ENCODE peak calls at places on chromosome 7, in six cellular contexts. O, J, F, P, C and K are unnamed samples.

GRCh38 chr7:98250789-98251188 is 1.2 kb downstream of the TECPR1 start:
- DNase-seq in O (peak; percentile 25), J (no peak), F (no peak), P (no peak), C (no peak), K (no peak)

GRCh38 chr7:158929306-158929705 is 72.9 kb downstream of the DYNC2I1 start:
- DNase-seq in O (no peak), J (no peak), F (no peak), P (no peak), C (no peak), K (no peak)

GRCh38 chr7:20141666-20142065 is 75.5 kb downstream of the MACC1 start:
- DNase-seq in O (no peak), J (no peak), F (no peak), P (no peak), C (no peak), K (no peak)

GRCh38 chr7:76091506-76091905 is 43.6 kb downstream of the MDH2 start:
- DNase-seq in O (no peak), J (no peak), F (no peak), P (no peak), C (no peak), K (no peak)

GRCh38 chr7:159095979-159096411 is 48.7 kb downstream of the VIPR2 start:
- DNase-seq in O (peak; percentile 5), J (no peak), F (no peak), P (peak; percentile 22), C (no peak), K (no peak)

GRCh38 chr7:131365876-131366275 is 38.2 kb downstream of the MKLN1 start:
- DNase-seq in O (no peak), J (no peak), F (no peak), P (no peak), C (no peak), K (no peak)

GRCh38 chr7:77479536-77480088 is 57.5 kb upstream of the PTPN12 start:
- DNase-seq in O (no peak), J (peak; percentile 51), F (no peak), P (no peak), C (no peak), K (no peak)

GRCh38 chr7:74280985-74281384 is 8.2 kb upstream of the CLIP2 start:
- DNase-seq in O (no peak), J (no peak), F (no peak), P (no peak), C (no peak), K (no peak)

GRCh38 chr7:37218956-37219355 is 229.7 kb downstream of the ELMO1 start:
- DNase-seq in O (no peak), J (no peak), F (no peak), P (no peak), C (no peak), K (no peak)

GRCh38 chr7:51009716-51010496 is 227.2 kb upstream of the GRB10 start:
- DNase-seq in O (no peak), J (no peak), F (peak; percentile 89), P (no peak), C (no peak), K (no peak)

GRCh38 chr7:94174956-94175355 is 170.8 kb upstream of the BET1 start:
- DNase-seq in O (no peak), J (no peak), F (no peak), P (no peak), C (no peak), K (no peak)

GRCh38 chr7:150357277-150357676 is 11.3 kb upstream of the REPIN1 start:
- DNase-seq in O (no peak), J (no peak), F (no peak), P (no peak), C (no peak), K (no peak)

GRCh38 chr7:77697535-77697831 is 1.2 kb downstream of the RSBN1L start:
- DNase-seq in O (peak; percentile 62), J (no peak), F (no peak), P (no peak), C (no peak), K (no peak)

GRCh38 chr7:139948167-139948566 is 114.6 kb downstream of the PARP12 start:
- DNase-seq in O (no peak), J (no peak), F (no peak), P (no peak), C (no peak), K (no peak)

GRCh38 chr7:101527844-101528667 is 101.0 kb downstream of the MYL10 start:
- DNase-seq in O (no peak), J (peak; percentile 20), F (no peak), P (no peak), C (no peak), K (no peak)

GRCh38 chr7:43764039-43764789 is 5.7 kb downstream of the BLVRA start:
- DNase-seq in O (peak; percentile 52), J (peak; percentile 46), F (peak; percentile 91), P (no peak), C (no peak), K (peak; percentile 59)

GRCh38 chr7:21146642-21147423 is 281.1 kb upstream of the SP4 start:
- DNase-seq in O (no peak), J (no peak), F (no peak), P (no peak), C (no peak), K (no peak)

GRCh38 chr7:151088019-151088855 is 2.0 kb downstream of the AGAP3 start:
- DNase-seq in O (no peak), J (no peak), F (no peak), P (no peak), C (no peak), K (no peak)

GRCh38 chr7:55420535-55420934 is 55.4 kb downstream of the LANCL2 start:
- DNase-seq in O (no peak), J (no peak), F (no peak), P (no peak), C (no peak), K (no peak)

GRCh38 chr7:155802291-155802690 is 10.0 kb downstream of the SHH start:
- DNase-seq in O (no peak), J (no peak), F (no peak), P (no peak), C (no peak), K (no peak)

GRCh38 chr7:140342732-140343514 is 55.4 kb downstream of the SLC37A3 start:
- DNase-seq in O (peak; percentile 57), J (no peak), F (no peak), P (no peak), C (no peak), K (peak; percentile 73)

GRCh38 chr7:23811540-23811939 is 101.5 kb downstream of the STK31 start:
- DNase-seq in O (no peak), J (no peak), F (no peak), P (no peak), C (no peak), K (no peak)

GRCh38 chr7:37040330-37040729 is 316.0 kb upstream of the AOAH start:
- DNase-seq in O (no peak), J (peak; percentile 10), F (no peak), P (no peak), C (no peak), K (no peak)

GRCh38 chr7:38448076-38448475 is 174.6 kb upstream of the TARP start:
- DNase-seq in O (no peak), J (no peak), F (no peak), P (no peak), C (no peak), K (no peak)

GRCh38 chr7:135911091-135911490 is 66.1 kb downstream of the MTPN start:
- DNase-seq in O (no peak), J (no peak), F (no peak), P (no peak), C (no peak), K (no peak)

GRCh38 chr7:29369909-29370488 is 175.4 kb downstream of the CHN2 start:
- DNase-seq in O (no peak), J (no peak), F (no peak), P (no peak), C (no peak), K (no peak)

GRCh38 chr7:86339051-86339450 is 304.7 kb upstream of the GRM3 start:
- DNase-seq in O (no peak), J (no peak), F (no peak), P (no peak), C (no peak), K (no peak)

GRCh38 chr7:22729180-22729579 is 2.2 kb downstream of the IL6 start:
- DNase-seq in O (no peak), J (no peak), F (no peak), P (no peak), C (no peak), K (no peak)
- TF ChIP-seq CTCF in O (no peak), J (no peak), F (no peak), P (no peak), C (no peak), K (no peak)

GRCh38 chr7:1455955-1456354 is 3.3 kb downstream of the MICALL2 start:
- DNase-seq in O (no peak), J (no peak), F (no peak), P (no peak), C (no peak), K (no peak)

GRCh38 chr7:1458676-1459511 is at the start of gene MICALL2:
- DNase-seq in O (peak; percentile 83), J (peak; percentile 53), F (no peak), P (peak; percentile 67), C (no peak), K (peak; percentile 93)

GRCh38 chr7:1457949-1458675 is 1.2 kb downstream of the MICALL2 start:
- DNase-seq in O (no peak), J (no peak), F (no peak), P (no peak), C (no peak), K (peak; percentile 39)

GRCh38 chr7:1455241-1455939 is 3.9 kb downstream of the MICALL2 start:
- DNase-seq in O (peak; percentile 87), J (peak; percentile 88), F (no peak), P (peak; percentile 87), C (no peak), K (no peak)

GRCh38 chr7:1457059-1457948 is 2.0 kb downstream of the MICALL2 start:
- DNase-seq in O (no peak), J (no peak), F (no peak), P (no peak), C (no peak), K (no peak)
- TF ChIP-seq POLR2A in O (no peak), J (no peak), F (no peak), P (no peak), C (no peak), K (no peak)

GRCh38 chr7:90832726-90833125 is 236.6 kb downstream of the CDK14 start:
- DNase-seq in O (no peak), J (no peak), F (no peak), P (no peak), C (no peak), K (no peak)
- H3K36me3 ChIP-seq in O (no peaks in the 10 kb centered on the region), J (no peaks in the 10 kb centered on the region), F (no peaks in the 10 kb centered on the region), P (no peaks in the 10 kb centered on the region), C (no peaks in the 10 kb centered on the region), K (no peaks in the 10 kb centered on the region)

GRCh38 chr7:30744075-30744417 is 7.9 kb upstream of the INMT start:
- DNase-seq in O (no peak), J (no peak), F (no peak), P (no peak), C (no peak), K (no peak)

GRCh38 chr7:30741289-30741688 is 10.6 kb upstream of the INMT start:
- DNase-seq in O (no peak), J (no peak), F (no peak), P (no peak), C (no peak), K (no peak)

GRCh38 chr7:30745251-30745650 is 6.7 kb upstream of the INMT start:
- DNase-seq in O (no peak), J (no peak), F (no peak), P (no peak), C (no peak), K (no peak)

GRCh38 chr7:30740417-30741181 is 11.3 kb upstream of the INMT start:
- DNase-seq in O (peak; percentile 83), J (peak; percentile 57), F (no peak), P (peak; percentile 80), C (no peak), K (peak; percentile 85)

GRCh38 chr7:30743371-30744074 is 8.4 kb upstream of the INMT start:
- DNase-seq in O (no peak), J (no peak), F (no peak), P (no peak), C (no peak), K (no peak)
- TF ChIP-seq CTCF in O (no peak), J (no peak), F (peak; percentile 39), P (peak; percentile 13), C (no peak), K (no peak)